ENCODE peak calls at places on chromosome 4, in seven cellular contexts. R, X, Q, A, P, Z and I are unnamed samples.

GRCh38 chr4:181479145-181479544 is 764.1 kb upstream of the TENM3 start:
- DNase-seq in R (no peak), X (no peak), Q (no peak), A (no peak), P (no peak), Z (no peak), I (no peak)

GRCh38 chr4:8329859-8330761 is 60.6 kb downstream of the HTRA3 start:
- DNase-seq in R (no peak), X (no peak), Q (no peak), A (no peak), P (no peak), Z (no peak), I (no peak)

GRCh38 chr4:145785391-145786008 is 105.6 kb downstream of the C4orf51 start:
- DNase-seq in R (no peak), X (no peak), Q (no peak), A (no peak), P (peak), Z (no peak), I (no peak)

GRCh38 chr4:41560112-41560511 is 22.2 kb downstream of the LIMCH1 start:
- DNase-seq in R (no peak), X (no peak), Q (no peak), A (no peak), P (no peak), Z (no peak), I (no peak)

GRCh38 chr4:176671532-176671931 is 121.2 kb downstream of the VEGFC start:
- DNase-seq in R (no peak), X (no peak), Q (no peak), A (no peak), P (peak), Z (no peak), I (no peak)

GRCh38 chr4:25440478-25441030 is 63.5 kb downstream of the ANAPC4 start:
- DNase-seq in R (no peak), X (no peak), Q (no peak), A (no peak), P (peak), Z (no peak), I (no peak)

GRCh38 chr4:135508006-135508714 is 1306.6 kb upstream of the PABPC4L start:
- DNase-seq in R (no peak), X (no peak), Q (peak), A (no peak), P (peak), Z (no peak), I (no peak)

GRCh38 chr4:61555789-61556188 is 355.7 kb downstream of the ADGRL3 start:
- DNase-seq in R (no peak), X (no peak), Q (no peak), A (no peak), P (peak), Z (no peak), I (no peak)

GRCh38 chr4:13597604-13598003 is 29.9 kb downstream of the BOD1L1 start:
- DNase-seq in R (no peak), X (no peak), Q (no peak), A (no peak), P (peak), Z (no peak), I (no peak)

GRCh38 chr4:182600093-182600492 is 317.1 kb downstream of the DCTD start:
- DNase-seq in R (peak), X (no peak), Q (no peak), A (peak), P (no peak), Z (no peak), I (no peak)

GRCh38 chr4:155705664-155706063 is 39.0 kb downstream of the GUCY1A1 start:
- DNase-seq in R (no peak), X (no peak), Q (no peak), A (peak), P (peak), Z (no peak), I (no peak)

GRCh38 chr4:93221771-93222170 is 606.8 kb upstream of the ATOH1 start:
- DNase-seq in R (no peak), X (no peak), Q (no peak), A (no peak), P (no peak), Z (no peak), I (no peak)

GRCh38 chr4:45944000-45944399 is 179.9 kb downstream of the GABRG1 start:
- DNase-seq in R (no peak), X (no peak), Q (peak), A (no peak), P (no peak), Z (no peak), I (no peak)

GRCh38 chr4:72820107-72820506 is 249.4 kb downstream of the COX18 start:
- DNase-seq in R (no peak), X (no peak), Q (no peak), A (no peak), P (no peak), Z (no peak), I (no peak)

GRCh38 chr4:57231781-57232180 is 121.6 kb upstream of the IGFBP7 start:
- DNase-seq in R (no peak), X (no peak), Q (peak), A (no peak), P (peak), Z (no peak), I (no peak)

GRCh38 chr4:93409035-93409434 is 419.5 kb upstream of the ATOH1 start:
- DNase-seq in R (no peak), X (no peak), Q (no peak), A (peak), P (no peak), Z (no peak), I (no peak)

GRCh38 chr4:11503166-11503565 is 74.5 kb upstream of the HS3ST1 start:
- DNase-seq in R (no peak), X (no peak), Q (no peak), A (no peak), P (no peak), Z (no peak), I (no peak)

GRCh38 chr4:124903995-124904722 is 191.6 kb upstream of the ANKRD50 start:
- DNase-seq in R (peak), X (no peak), Q (peak), A (peak), P (peak), Z (no peak), I (no peak)

GRCh38 chr4:108861339-108861738 is 98.5 kb upstream of the ETNPPL start:
- DNase-seq in R (no peak), X (no peak), Q (peak), A (no peak), P (peak), Z (no peak), I (no peak)

GRCh38 chr4:101597204-101597603 is 193.3 kb upstream of the BANK1 start:
- DNase-seq in R (no peak), X (peak), Q (no peak), A (no peak), P (no peak), Z (peak), I (no peak)

GRCh38 chr4:39998659-39999345 is 21.1 kb upstream of the PDS5A start:
- DNase-seq in R (no peak), X (no peak), Q (no peak), A (no peak), P (no peak), Z (no peak), I (no peak)

GRCh38 chr4:156594619-156595018 is 377.0 kb downstream of the PDGFC start:
- DNase-seq in R (peak), X (no peak), Q (no peak), A (peak), P (no peak), Z (no peak), I (no peak)

GRCh38 chr4:20684852-20685763 is 15.2 kb upstream of the PACRGL start:
- DNase-seq in R (no peak), X (no peak), Q (peak), A (peak), P (peak), Z (no peak), I (no peak)

GRCh38 chr4:113080050-113080449 is 30.6 kb downstream of the ANK2 start:
- DNase-seq in R (no peak), X (no peak), Q (no peak), A (peak), P (peak), Z (no peak), I (no peak)

GRCh38 chr4:20847124-20847747 is 147.0 kb downstream of the PACRGL start:
- DNase-seq in R (no peak), X (no peak), Q (no peak), A (no peak), P (peak), Z (no peak), I (no peak)

GRCh38 chr4:89117115-89117514 is 5.8 kb downstream of the TIGD2 start:
- DNase-seq in R (no peak), X (no peak), Q (no peak), A (no peak), P (no peak), Z (no peak), I (no peak)

GRCh38 chr4:140989944-140990343 is 143.3 kb downstream of the RNF150 start:
- DNase-seq in R (no peak), X (no peak), Q (no peak), A (no peak), P (no peak), Z (no peak), I (no peak)

GRCh38 chr4:7392438-7393374 is 42.0 kb downstream of the PSAPL1 start:
- DNase-seq in R (no peak), X (no peak), Q (no peak), A (no peak), P (peak), Z (no peak), I (no peak)

GRCh38 chr4:28772066-28772465 is 1911.4 kb downstream of the STIM2 start:
- DNase-seq in R (no peak), X (no peak), Q (no peak), A (no peak), P (peak), Z (no peak), I (no peak)

GRCh38 chr4:40292313-40292759 is 42.8 kb upstream of the CHRNA9 start:
- DNase-seq in R (no peak), X (no peak), Q (no peak), A (no peak), P (peak), Z (no peak), I (no peak)

GRCh38 chr4:47207555-47207954 is 176.2 kb downstream of the GABRB1 start:
- DNase-seq in R (no peak), X (no peak), Q (no peak), A (no peak), P (no peak), Z (no peak), I (no peak)

GRCh38 chr4:7763788-7764187 is 175.9 kb downstream of the AFAP1 start:
- DNase-seq in R (no peak), X (no peak), Q (peak), A (no peak), P (peak), Z (no peak), I (no peak)